ENCODE peak calls at places on chromosomes 6 and 20, in ten cellular contexts. P is glutamatergic neuron, Z is activated B cell treated with CpG ODN at 0.5 μM for 24 hours, Y is fibroblast of the aortic adventitia, T is GM13977, W is GM10248, K is astrocyte of the cerebellum, G is HL-60, Q is breast epithelium, H is fibroblast of lung. S is an unnamed sample.

GRCh38 chr20:63941282-63942060 is 14.7 kb downstream of the UCKL1 start:
- DNase-seq in P (peak; percentile 78), Z (no peak), Y (no peak), T (peak; percentile 38), W (peak; percentile 56), K (no peak), G (peak; percentile 98), Q (no peak), H (no peak), S (peak; percentile 23)

GRCh38 chr6:46933751-46934150 is 12.0 kb upstream of the ADGRF5 start:
- DNase-seq in P (no peak), Z (no peak), Y (no peak), T (no peak), W (no peak), K (no peak), G (no peak), Q (no peak), H (no peak), S (no peak)

GRCh38 chr20:62980970-62981369 is 25.8 kb downstream of the BHLHE23 start:
- DNase-seq in P (peak; percentile 59), Z (no peak), Y (no peak), T (peak; percentile 73), W (no peak), K (no peak), G (peak; percentile 86), Q (no peak), H (no peak), S (peak; percentile 8)

GRCh38 chr6:87922947-87923330 is 124.7 kb upstream of the SPACA1 start:
- DNase-seq in P (peak; percentile 36), Z (peak; percentile 39), Y (no peak), T (peak; percentile 57), W (peak; percentile 69), K (no peak), G (peak; percentile 23), Q (no peak), H (no peak), S (no peak)

GRCh38 chr6:53325785-53326184 is 23.0 kb downstream of the ELOVL5 start:
- DNase-seq in P (no peak), Z (no peak), Y (peak; percentile 36), T (no peak), W (no peak), K (no peak), G (no peak), Q (no peak), H (no peak), S (no peak)

GRCh38 chr6:102670756-102671155 is 1277.2 kb downstream of the GRIK2 start:
- DNase-seq in P (no peak), Z (no peak), Y (no peak), T (no peak), W (no peak), K (no peak), G (no peak), Q (no peak), H (no peak), S (no peak)

GRCh38 chr20:25280051-25280573 is 32.2 kb downstream of the PYGB start:
- DNase-seq in P (peak; percentile 14), Z (peak; percentile 16), Y (no peak), T (no peak), W (no peak), K (no peak), G (no peak), Q (peak; percentile 87), H (no peak), S (no peak)

GRCh38 chr6:41071923-41072835 is at the start of gene OARD1:
- DNase-seq in P (peak; percentile 99), Z (peak; percentile 100), Y (peak; percentile 100), T (peak; percentile 65), W (peak; percentile 96), K (peak; percentile 99), G (peak; percentile 99), Q (peak; percentile 99), H (peak; percentile 88), S (peak; percentile 84)

GRCh38 chr6:163828038-163828790 is 413.7 kb downstream of the QKI start:
- DNase-seq in P (no peak), Z (no peak), Y (no peak), T (no peak), W (no peak), K (no peak), G (no peak), Q (no peak), H (no peak), S (peak; percentile 16)

DNA sequence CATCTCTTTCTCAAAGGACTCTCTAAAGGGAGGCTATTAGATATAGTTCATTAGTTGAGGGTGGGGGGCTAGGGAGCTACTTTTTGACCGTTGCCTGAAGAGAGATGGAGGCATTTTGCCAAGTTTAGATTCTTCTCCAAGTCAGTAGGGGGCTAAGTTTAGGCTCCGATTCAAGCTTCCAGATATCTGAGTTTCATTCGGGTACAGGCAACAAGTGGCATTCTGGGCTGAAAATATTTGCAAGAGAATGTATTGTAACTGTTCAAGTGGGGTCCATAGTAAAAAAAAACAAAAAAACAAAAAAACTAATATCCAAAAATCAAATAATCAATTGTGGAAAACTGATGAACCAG is 43.4 kb upstream of the PIM1 start:
- DNase-seq in P (no peak), Z (no peak), Y (no peak), T (no peak), W (no peak), K (no peak), G (no peak), Q (no peak), H (no peak), S (no peak)
- TF ChIP-seq CTCF in P (no peak), Z (no peak), Y (no peak), T (no peak), W (no peak), K (peak; percentile 28), G (no peak), Q (no peak), H (no peak), S (no peak)

DNA sequence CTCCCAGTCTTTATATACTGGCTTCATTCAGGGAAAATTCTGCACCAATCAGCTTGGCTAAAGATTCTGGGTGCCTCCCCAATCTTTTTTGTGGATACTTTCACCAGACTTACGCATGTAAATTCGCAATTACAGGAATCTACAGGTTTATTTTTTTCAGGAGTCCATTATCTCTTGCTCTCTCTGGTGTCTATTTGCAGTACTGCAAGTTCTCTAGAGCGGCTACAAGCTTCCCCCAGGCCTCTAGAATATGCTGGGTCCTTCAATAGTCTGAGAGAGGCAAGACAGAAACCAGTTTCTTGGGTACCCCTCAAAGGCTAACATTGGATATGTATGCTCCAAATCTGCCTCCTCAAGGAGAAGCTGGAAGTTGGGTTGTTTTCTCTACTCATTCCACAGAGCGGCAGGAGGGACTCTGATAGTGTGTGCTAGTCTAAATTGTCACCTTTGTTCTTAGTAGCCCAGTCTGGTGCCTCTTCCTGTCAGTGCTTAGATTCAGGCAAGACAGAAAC is 58.5 kb downstream of the SUN5 start:
- DNase-seq in P (no peak), Z (no peak), Y (peak; percentile 38), T (no peak), W (no peak), K (no peak), G (peak; percentile 30), Q (no peak), H (peak; percentile 34), S (peak; percentile 21)
- TF ChIP-seq CTCF in P (peak; percentile 58), Z (no peak), Y (peak; percentile 63), T (peak; percentile 39), W (peak; percentile 1), K (peak; percentile 59), G (peak; percentile 41), Q (no peak), H (peak; percentile 64), S (peak; percentile 53)

DNA sequence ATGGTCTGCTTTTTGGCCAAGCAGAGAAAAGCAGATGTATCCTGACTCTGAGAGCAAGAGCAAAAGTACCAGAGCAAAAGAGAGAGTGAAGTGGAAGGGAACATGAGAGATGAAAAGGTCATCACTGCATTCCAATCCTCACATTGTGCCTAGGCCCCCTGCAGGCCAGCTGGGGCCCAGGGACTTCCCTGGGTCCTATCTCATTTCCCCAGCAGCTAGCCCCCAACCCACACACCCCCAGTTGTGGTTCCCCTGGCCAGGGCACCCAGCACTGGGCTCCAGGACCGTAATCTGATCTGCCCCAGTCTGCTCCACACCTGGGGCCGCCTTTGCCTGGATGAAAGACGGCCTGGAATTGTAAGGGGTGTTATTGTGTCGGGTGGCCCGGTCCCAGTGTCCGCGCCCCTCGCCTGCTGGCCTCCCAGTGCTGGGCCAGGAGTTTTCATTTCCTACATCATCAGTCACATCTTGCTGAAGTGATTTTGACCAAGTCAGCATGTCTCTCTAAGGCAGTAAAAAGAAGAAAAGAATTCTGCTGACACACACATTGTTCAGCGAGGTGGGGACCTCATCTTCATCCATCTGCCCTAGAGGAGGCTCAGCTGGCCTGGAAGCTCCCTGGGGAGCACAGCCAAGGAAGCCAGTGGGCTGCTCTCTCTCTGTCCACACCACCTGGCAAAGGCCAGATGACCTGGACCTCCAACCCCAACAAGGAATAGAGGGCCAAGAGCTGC is 3.9 kb upstream of the BMP7 start:
- DNase-seq in P (no peak), Z (no peak), Y (no peak), T (no peak), W (no peak), K (no peak), G (no peak), Q (no peak), H (no peak), S (no peak)
- TF ChIP-seq CTCF in P (no peak), Z (no peak), Y (no peak), T (no peak), W (no peak), K (no peak), G (no peak), Q (no peak), H (no peak), S (no peak)

DNA sequence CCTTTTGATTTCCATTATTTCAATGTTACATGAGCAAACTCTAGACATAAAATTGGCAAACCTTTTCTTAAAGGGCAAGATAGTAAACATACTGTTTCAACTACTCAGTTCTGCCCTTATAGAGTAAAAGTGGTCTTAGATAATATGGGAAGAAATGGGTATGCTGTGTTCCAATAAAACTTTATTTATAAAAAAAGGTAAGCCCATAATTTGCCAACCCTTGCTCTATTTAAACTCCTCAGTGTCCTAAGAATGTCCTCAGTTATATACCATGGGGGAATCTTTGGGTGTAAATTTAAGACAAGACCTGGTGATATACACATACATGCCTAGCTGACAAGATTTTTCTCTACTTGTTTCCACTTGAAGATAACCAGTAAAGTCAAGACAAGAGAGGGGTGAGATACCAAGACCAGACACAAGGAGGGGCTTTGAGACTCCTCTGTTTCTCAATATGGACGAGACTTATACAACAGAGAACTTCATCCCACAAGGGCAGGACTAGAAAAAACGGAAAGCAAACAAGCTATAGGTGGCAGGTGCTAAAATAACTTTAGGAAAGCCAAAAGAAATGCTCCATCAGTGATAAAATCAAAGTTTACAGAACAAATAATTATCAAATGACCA is 10.5 kb downstream of the SNX3 start:
- DNase-seq in P (no peak), Z (no peak), Y (peak; percentile 35), T (no peak), W (no peak), K (no peak), G (no peak), Q (no peak), H (peak; percentile 25), S (peak; percentile 44)
- TF ChIP-seq CTCF in P (peak; percentile 38), Z (no peak), Y (peak; percentile 39), T (peak; percentile 26), W (no peak), K (peak; percentile 46), G (no peak), Q (no peak), H (peak; percentile 37), S (peak; percentile 27)

GRCh38 chr6:34194770-34195169 is 41.9 kb upstream of the HMGA1 start:
- DNase-seq in P (no peak), Z (no peak), Y (no peak), T (no peak), W (no peak), K (no peak), G (no peak), Q (no peak), H (no peak), S (no peak)
- TF ChIP-seq CTCF in P (no peak), Z (no peak), Y (peak; percentile 1), T (no peak), W (no peak), K (peak; percentile 19), G (no peak), Q (no peak), H (peak; percentile 25), S (no peak)